ENCODE peak calls at places on chromosomes 6 and 20, in ten cellular contexts. W is GM23338; S is left lung; I is adrenal gland; C is SJSA1; Z is fibroblast of mammary gland; L is effector memory CD4-positive, alpha-beta T cell; T is skeletal muscle cell; G is esophagus squamous epithelium; Y is A549. M is an unnamed sample.

GRCh38 chr6:138378463-138378862 is 758 bp downstream of the SMIM28 start:
- DNase-seq in W (peak), S (no peak), I (no peak), C (no peak), Z (no peak), L (no peak), T (no peak), G (no peak), Y (no peak), M (no peak)

GRCh38 chr6:87968435-87969278 is 79.0 kb upstream of the SPACA1 start:
- DNase-seq in W (peak), S (peak), I (no peak), C (peak), Z (no peak), L (no peak), T (no peak), G (no peak), Y (no peak), M (no peak)

GRCh38 chr6:85092224-85092623 is 327.8 kb upstream of the TBX18 start:
- DNase-seq in W (no peak), S (no peak), I (no peak), C (no peak), Z (no peak), L (no peak), T (no peak), G (no peak), Y (no peak), M (no peak)

GRCh38 chr6:56860466-56860865 is 94.4 kb upstream of the BEND6 start:
- DNase-seq in W (no peak), S (no peak), I (no peak), C (no peak), Z (peak), L (no peak), T (no peak), G (no peak), Y (no peak), M (no peak)

GRCh38 chr20:53001502-53002301 is 29.5 kb downstream of the TSHZ2 start:
- DNase-seq in W (no peak), S (no peak), I (no peak), C (no peak), Z (no peak), L (no peak), T (no peak), G (no peak), Y (no peak), M (no peak)

GRCh38 chr20:61817061-61817460 is 248.6 kb downstream of the TAF4 start:
- DNase-seq in W (no peak), S (no peak), I (no peak), C (no peak), Z (no peak), L (no peak), T (no peak), G (no peak), Y (no peak), M (no peak)

GRCh38 chr6:96065211-96065610 is 49.4 kb downstream of the FUT9 start:
- DNase-seq in W (no peak), S (no peak), I (no peak), C (no peak), Z (no peak), L (no peak), T (no peak), G (no peak), Y (no peak), M (no peak)

GRCh38 chr6:84197708-84198107 is 29.7 kb downstream of the CEP162 start:
- DNase-seq in W (no peak), S (no peak), I (no peak), C (no peak), Z (no peak), L (no peak), T (no peak), G (no peak), Y (no peak), M (no peak)

GRCh38 chr6:147287869-147288271 is 83.7 kb downstream of the STXBP5 start:
- DNase-seq in W (no peak), S (no peak), I (no peak), C (peak), Z (peak), L (no peak), T (no peak), G (no peak), Y (peak), M (no peak)

GRCh38 chr6:148107911-148108310 is 234.7 kb upstream of the SASH1 start:
- DNase-seq in W (no peak), S (no peak), I (no peak), C (no peak), Z (no peak), L (no peak), T (no peak), G (no peak), Y (no peak), M (no peak)

GRCh38 chr6:13454286-13455221 is 32.8 kb downstream of the GFOD1 start:
- DNase-seq in W (no peak), S (peak), I (no peak), C (no peak), Z (peak), L (peak), T (peak), G (no peak), Y (no peak), M (no peak)

GRCh38 chr6:136544326-136544725 is 5.9 kb downstream of the MAP7 start:
- DNase-seq in W (no peak), S (no peak), I (no peak), C (no peak), Z (no peak), L (no peak), T (no peak), G (no peak), Y (no peak), M (no peak)

GRCh38 chr6:144143878-144144277 is 6.4 kb upstream of the STX11 start:
- DNase-seq in W (no peak), S (no peak), I (no peak), C (no peak), Z (no peak), L (no peak), T (no peak), G (no peak), Y (no peak), M (no peak)

GRCh38 chr6:139940741-139941712 is 566.6 kb upstream of the CITED2 start:
- DNase-seq in W (no peak), S (no peak), I (no peak), C (no peak), Z (no peak), L (no peak), T (no peak), G (no peak), Y (no peak), M (no peak)

GRCh38 chr20:64238851-64239387 is 16.6 kb upstream of the PCMTD2 start:
- DNase-seq in W (no peak), S (peak), I (no peak), C (no peak), Z (no peak), L (no peak), T (no peak), G (no peak), Y (no peak), M (no peak)

GRCh38 chr6:121482004-121482693 is 46.7 kb downstream of the GJA1 start:
- DNase-seq in W (no peak), S (no peak), I (no peak), C (peak), Z (peak), L (no peak), T (peak), G (no peak), Y (peak), M (no peak)

GRCh38 chr6:17115251-17116089 is 13.6 kb downstream of the STMND1 start:
- DNase-seq in W (no peak), S (no peak), I (no peak), C (peak), Z (peak), L (no peak), T (peak), G (no peak), Y (peak), M (no peak)

GRCh38 chr6:132401120-132401940 is at the start of gene MOXD1:
- DNase-seq in W (peak), S (peak), I (peak), C (peak), Z (peak), L (no peak), T (no peak), G (no peak), Y (peak), M (no peak)

GRCh38 chr6:53317861-53318260 is 30.9 kb downstream of the ELOVL5 start:
- DNase-seq in W (no peak), S (no peak), I (peak), C (no peak), Z (no peak), L (no peak), T (no peak), G (no peak), Y (no peak), M (no peak)

GRCh38 chr6:76612818-76613452 is 540.5 kb upstream of the IMPG1 start:
- DNase-seq in W (peak), S (no peak), I (no peak), C (no peak), Z (no peak), L (no peak), T (no peak), G (no peak), Y (no peak), M (no peak)
- H3K4me3 ChIP-seq in W (no peak), S (no peak), I (no peak), C (no peak), Z (no peak), L (no peak), T (no peak), G (no peak), Y (no peak), M (no peak)

DNA sequence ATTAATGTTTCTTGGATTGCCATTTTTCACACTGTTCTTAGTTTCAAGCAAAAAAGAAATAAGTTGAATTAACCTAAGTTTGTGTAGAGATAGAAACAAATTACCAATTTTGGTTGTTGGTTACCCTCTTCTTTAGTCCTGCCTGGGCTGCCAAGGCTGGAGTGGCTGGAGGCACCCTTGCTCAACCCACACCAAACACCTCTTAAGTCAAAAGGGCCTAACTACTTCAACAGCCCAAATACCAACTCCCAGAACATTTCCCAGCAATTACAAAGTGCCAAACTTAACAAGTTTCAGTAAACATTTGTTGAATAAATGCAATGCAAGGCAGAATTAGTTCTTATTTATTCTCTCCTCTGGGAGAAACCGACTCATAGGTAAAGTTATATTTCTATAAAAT is 38.1 kb upstream of the TMEM181 start:
- DNase-seq in W (no peak), S (no peak), I (no peak), C (no peak), Z (no peak), L (no peak), T (no peak), G (no peak), Y (no peak), M (no peak)
- H3K4me3 ChIP-seq in W (no peak), S (no peak), I (no peak), C (no peak), Z (no peak), L (no peak), T (no peak), G (no peak), Y (no peak), M (no peak)

DNA sequence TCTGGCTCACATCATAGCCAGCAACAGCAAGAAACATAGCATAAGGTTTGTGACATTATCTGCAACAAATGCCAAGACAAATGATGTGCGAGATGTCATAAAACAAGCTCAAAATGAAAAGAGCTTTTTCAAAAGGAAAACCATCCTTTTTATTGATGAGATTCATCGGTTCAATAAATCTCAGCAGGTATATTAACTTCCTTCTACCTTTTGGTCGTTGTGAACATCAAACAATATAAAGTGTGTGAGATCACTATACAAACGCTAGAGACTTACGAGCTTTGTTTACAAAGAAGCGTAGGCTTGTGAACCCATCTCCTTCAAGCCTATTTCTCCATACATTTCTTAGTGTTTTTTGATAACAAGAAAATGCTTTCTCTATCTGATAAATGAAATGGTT is 3.5 kb downstream of the WRNIP1 start:
- DNase-seq in W (no peak), S (no peak), I (no peak), C (no peak), Z (no peak), L (no peak), T (no peak), G (no peak), Y (no peak), M (peak)
- H3K4me3 ChIP-seq in W (no peak), S (no peak), I (no peak), C (peak), Z (no peak), L (no peak), T (peak), G (peak), Y (peak), M (peak)

DNA sequence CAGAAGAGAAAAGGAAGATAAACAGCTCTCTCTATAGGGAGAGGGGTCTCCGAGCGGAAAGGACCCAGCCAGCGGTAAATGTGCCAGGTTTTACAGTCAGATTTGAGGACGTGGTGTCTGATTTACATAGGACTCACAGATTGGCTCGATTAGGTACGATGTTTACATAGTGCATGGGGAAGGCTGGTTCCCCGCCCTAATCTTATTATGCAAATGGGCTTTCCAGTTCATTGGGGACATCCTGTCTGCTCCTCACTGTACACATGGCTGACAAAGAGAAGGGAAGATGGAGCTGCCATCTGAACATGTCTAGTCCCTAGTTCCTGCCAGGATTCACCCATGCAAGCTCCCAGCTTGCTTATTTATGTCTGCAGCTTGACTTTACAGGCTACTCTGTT is 119.9 kb downstream of the RNF144B start:
- DNase-seq in W (no peak), S (no peak), I (no peak), C (no peak), Z (no peak), L (no peak), T (no peak), G (no peak), Y (no peak), M (no peak)
- H3K4me3 ChIP-seq in W (no peak), S (no peak), I (no peak), C (no peak), Z (no peak), L (no peak), T (no peak), G (no peak), Y (no peak), M (no peak)

DNA sequence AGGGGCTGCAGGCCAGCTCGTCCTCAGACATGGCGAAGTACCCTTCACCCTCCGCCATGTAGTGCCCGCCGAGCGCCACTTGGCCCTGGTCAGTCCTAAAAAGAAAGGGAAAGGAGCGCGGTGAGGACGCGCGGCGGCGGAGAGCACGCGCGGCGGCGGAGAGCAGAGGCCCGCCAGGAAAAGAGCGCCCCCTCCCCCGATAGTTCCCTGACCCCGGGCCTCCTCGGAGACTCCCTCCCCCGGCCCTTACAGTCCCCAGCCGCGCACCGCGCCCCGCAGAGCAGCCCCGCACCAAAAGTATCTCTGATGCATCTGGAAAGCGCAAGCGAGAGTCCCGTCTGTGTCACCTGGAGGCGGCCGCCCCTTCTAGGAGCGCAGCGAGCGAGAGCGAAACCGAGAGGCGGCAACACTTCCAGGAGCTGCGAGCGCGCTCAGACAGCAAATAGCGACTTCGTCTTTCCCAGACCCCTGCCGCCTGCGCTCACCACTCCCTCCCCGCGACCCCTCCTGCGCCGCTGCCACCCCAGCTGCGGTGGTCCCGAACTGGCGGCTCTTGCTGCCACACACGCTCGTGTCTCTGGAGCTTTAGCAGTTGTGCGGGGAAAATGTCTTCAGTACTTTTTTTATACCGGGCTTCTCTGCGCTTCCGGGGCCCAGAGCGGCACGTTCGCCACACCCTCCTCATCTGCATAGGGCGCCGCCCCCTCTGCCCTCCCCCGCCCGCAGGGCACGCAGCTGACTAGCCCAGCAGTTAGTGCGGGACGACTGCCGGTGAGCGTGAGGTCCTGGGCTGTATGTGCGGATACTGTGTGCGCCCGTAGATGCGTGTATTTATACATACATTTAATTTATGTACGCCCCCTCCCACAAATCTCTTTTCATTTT is at the start of gene TENT5A:
- DNase-seq in W (peak), S (peak), I (peak), C (peak), Z (peak), L (peak), T (peak), G (peak), Y (peak), M (no peak)
- H3K4me3 ChIP-seq in W (peak), S (peak), I (peak), C (peak), Z (peak), L (peak), T (peak), G (peak), Y (peak), M (peak)

GRCh38 chr20:50517817-50518154 is 7.6 kb downstream of the PTPN1 start:
- DNase-seq in W (no peak), S (no peak), I (no peak), C (no peak), Z (no peak), L (no peak), T (no peak), G (no peak), Y (no peak), M (no peak)
- H3K4me3 ChIP-seq in W (no peak), S (no peak), I (no peak), C (peak), Z (no peak), L (peak), T (no peak), G (no peak), Y (no peak), M (no peak)